ENCODE peak calls at places on chromosomes 11 and 22, in six cellular contexts. One of them, this sample, is unnamed.

GRCh38 chr11:76424379-76424778 is 20.4 kb upstream of the EMSY start:
- DNase-seq in neural progenitor cell: no peak
- DNase-seq in sigmoid colon: no peak
- DNase-seq in IMR-90: no peak
- DNase-seq in neural crest cell: no peak
- DNase-seq in glutamatergic neuron: no peak
- DNase-seq in this sample: no peak

GRCh38 chr22:40040927-40041326 is 46.2 kb downstream of the FAM83F start:
- DNase-seq in neural progenitor cell: no peak
- DNase-seq in sigmoid colon: peak
- DNase-seq in IMR-90: no peak
- DNase-seq in neural crest cell: no peak
- DNase-seq in glutamatergic neuron: no peak
- DNase-seq in this sample: no peak

GRCh38 chr11:122751298-122752070 is 86.8 kb upstream of the CRTAM start:
- DNase-seq in neural progenitor cell: no peak
- DNase-seq in sigmoid colon: peak
- DNase-seq in IMR-90: peak
- DNase-seq in neural crest cell: no peak
- DNase-seq in glutamatergic neuron: peak
- DNase-seq in this sample: no peak

GRCh38 chr11:67113231-67113721 is 5.8 kb upstream of the KDM2A start:
- DNase-seq in neural progenitor cell: no peak
- DNase-seq in sigmoid colon: peak
- DNase-seq in IMR-90: no peak
- DNase-seq in neural crest cell: no peak
- DNase-seq in glutamatergic neuron: no peak
- DNase-seq in this sample: peak

GRCh38 chr11:72236774-72237111 is 7.2 kb downstream of the PHOX2A start:
- DNase-seq in neural progenitor cell: no peak
- DNase-seq in sigmoid colon: no peak
- DNase-seq in IMR-90: no peak
- DNase-seq in neural crest cell: no peak
- DNase-seq in glutamatergic neuron: no peak
- DNase-seq in this sample: no peak

GRCh38 chr11:126127898-126128297 is 65.2 kb upstream of the CDON start:
- DNase-seq in neural progenitor cell: no peak
- DNase-seq in sigmoid colon: peak
- DNase-seq in IMR-90: no peak
- DNase-seq in neural crest cell: no peak
- DNase-seq in glutamatergic neuron: no peak
- DNase-seq in this sample: no peak

GRCh38 chr11:46800177-46800576 is 45.9 kb downstream of the CKAP5 start:
- DNase-seq in neural progenitor cell: no peak
- DNase-seq in sigmoid colon: no peak
- DNase-seq in IMR-90: peak
- DNase-seq in neural crest cell: no peak
- DNase-seq in glutamatergic neuron: no peak
- DNase-seq in this sample: no peak

GRCh38 chr22:20551805-20552449 is 44.5 kb downstream of the MED15 start:
- DNase-seq in neural progenitor cell: no peak
- DNase-seq in sigmoid colon: peak
- DNase-seq in IMR-90: no peak
- DNase-seq in neural crest cell: no peak
- DNase-seq in glutamatergic neuron: peak
- DNase-seq in this sample: no peak

GRCh38 chr11:72534859-72535547 is 100.7 kb upstream of the CLPB start:
- DNase-seq in neural progenitor cell: peak
- DNase-seq in sigmoid colon: no peak
- DNase-seq in IMR-90: no peak
- DNase-seq in neural crest cell: no peak
- DNase-seq in glutamatergic neuron: no peak
- DNase-seq in this sample: no peak

GRCh38 chr22:25485626-25486545 is 78.6 kb upstream of the GRK3 start:
- DNase-seq in neural progenitor cell: no peak
- DNase-seq in sigmoid colon: no peak
- DNase-seq in IMR-90: peak
- DNase-seq in neural crest cell: no peak
- DNase-seq in glutamatergic neuron: no peak
- DNase-seq in this sample: no peak

GRCh38 chr11:34529643-34530042 is 16.0 kb upstream of the ELF5 start:
- DNase-seq in neural progenitor cell: no peak
- DNase-seq in sigmoid colon: no peak
- DNase-seq in IMR-90: no peak
- DNase-seq in neural crest cell: no peak
- DNase-seq in glutamatergic neuron: no peak
- DNase-seq in this sample: no peak

This sample was measured in germinal center.